ENCODE peak calls at places on chromosome 1, in seven cellular contexts. Y is stomach, U is body of pancreas, K is IMR-90, A is upper lobe of right lung, Q is breast epithelium, P is uterus. F is an unnamed sample.

GRCh38 chr1:74811421-74812179 is 78.6 kb downstream of the TYW3 start:
- DNase-seq in Y (no peak), U (no peak), K (no peak), A (no peak), Q (no peak), P (no peak), F (no peak)

GRCh38 chr1:91725961-91726704 is 159.8 kb downstream of the TGFBR3 start:
- DNase-seq in Y (no peak), U (no peak), K (peak), A (no peak), Q (peak), P (peak), F (no peak)

GRCh38 chr1:63073530-63074306 is 248.6 kb upstream of the FOXD3 start:
- DNase-seq in Y (no peak), U (peak), K (no peak), A (no peak), Q (no peak), P (no peak), F (peak)

GRCh38 chr1:53077599-53077965 is 15.6 kb downstream of the PODN start:
- DNase-seq in Y (no peak), U (no peak), K (no peak), A (peak), Q (no peak), P (no peak), F (no peak)

GRCh38 chr1:225343618-225344017 is 84.2 kb downstream of the LBR start:
- DNase-seq in Y (no peak), U (no peak), K (peak), A (no peak), Q (no peak), P (no peak), F (no peak)

GRCh38 chr1:156711011-156711817 is 5.8 kb upstream of the CRABP2 start:
- DNase-seq in Y (no peak), U (no peak), K (no peak), A (no peak), Q (no peak), P (peak), F (no peak)

GRCh38 chr1:65264197-65264929 is 45.0 kb upstream of the DNAJC6 start:
- DNase-seq in Y (no peak), U (no peak), K (peak), A (no peak), Q (no peak), P (no peak), F (no peak)

GRCh38 chr1:116152950-116153691 is 41.9 kb downstream of the MAB21L3 start:
- DNase-seq in Y (no peak), U (no peak), K (no peak), A (no peak), Q (no peak), P (no peak), F (no peak)

GRCh38 chr1:145740269-145740668 is 21.0 kb downstream of the CD160 start:
- DNase-seq in Y (no peak), U (no peak), K (peak), A (no peak), Q (no peak), P (no peak), F (no peak)

GRCh38 chr1:28112388-28113311 is 24.2 kb upstream of the EYA3 start:
- DNase-seq in Y (peak), U (no peak), K (peak), A (no peak), Q (no peak), P (no peak), F (no peak)

GRCh38 chr1:21294266-21295058 is 4.2 kb upstream of the ECE1 start:
- DNase-seq in Y (peak), U (peak), K (no peak), A (no peak), Q (no peak), P (no peak), F (no peak)

GRCh38 chr1:67144696-67145095 is 9.9 kb upstream of the C1orf141 start:
- DNase-seq in Y (no peak), U (no peak), K (no peak), A (no peak), Q (no peak), P (no peak), F (no peak)

GRCh38 chr1:64745181-64745985 is 508 bp downstream of the RAVER2 start:
- DNase-seq in Y (peak), U (peak), K (no peak), A (peak), Q (no peak), P (peak), F (no peak)

GRCh38 chr1:1621173-1621661 is 5.9 kb downstream of the MIB2 start:
- DNase-seq in Y (no peak), U (no peak), K (no peak), A (no peak), Q (no peak), P (no peak), F (no peak)

GRCh38 chr1:89179343-89179742 is 3.5 kb upstream of the GBP7 start:
- DNase-seq in Y (no peak), U (no peak), K (no peak), A (no peak), Q (no peak), P (no peak), F (no peak)

GRCh38 chr1:207845109-207845508 is 65.8 kb downstream of the CD34 start:
- DNase-seq in Y (no peak), U (peak), K (no peak), A (no peak), Q (no peak), P (no peak), F (no peak)

GRCh38 chr1:31152181-31152768 is 86.8 kb upstream of the PUM1 start:
- DNase-seq in Y (no peak), U (no peak), K (peak), A (no peak), Q (no peak), P (no peak), F (no peak)

GRCh38 chr1:3481836-3482589 is 27.5 kb downstream of the ARHGEF16 start:
- DNase-seq in Y (peak), U (peak), K (no peak), A (no peak), Q (peak), P (no peak), F (no peak)

GRCh38 chr1:213984387-213985180 is 3.2 kb upstream of the PROX1 start:
- DNase-seq in Y (no peak), U (no peak), K (no peak), A (no peak), Q (no peak), P (no peak), F (no peak)

GRCh38 chr1:84780000-84780716 is 89.9 kb upstream of the SSX2IP start:
- DNase-seq in Y (no peak), U (no peak), K (peak), A (no peak), Q (peak), P (no peak), F (no peak)

GRCh38 chr1:247679639-247680038 is at the start of gene OR13G1:
- DNase-seq in Y (no peak), U (no peak), K (no peak), A (no peak), Q (no peak), P (no peak), F (no peak)

GRCh38 chr1:203359010-203359571 is 8.2 kb upstream of the FMOD start:
- DNase-seq in Y (no peak), U (peak), K (peak), A (no peak), Q (peak), P (peak), F (no peak)

GRCh38 chr1:171984262-171984661 is 143.0 kb downstream of the DNM3 start:
- DNase-seq in Y (no peak), U (peak), K (no peak), A (no peak), Q (no peak), P (no peak), F (peak)

GRCh38 chr1:248857749-248858095 is 1.2 kb downstream of the ZNF692 start:
- DNase-seq in Y (no peak), U (no peak), K (no peak), A (no peak), Q (no peak), P (no peak), F (no peak)

GRCh38 chr1:99728494-99729235 is 37.8 kb downstream of the FRRS1 start:
- DNase-seq in Y (no peak), U (no peak), K (peak), A (no peak), Q (no peak), P (no peak), F (no peak)

GRCh38 chr1:226628624-226629155 is 80.1 kb downstream of the STUM start:
- DNase-seq in Y (peak), U (no peak), K (no peak), A (peak), Q (no peak), P (no peak), F (no peak)

GRCh38 chr1:12461764-12462163 is 156.2 kb downstream of the DHRS3 start:
- DNase-seq in Y (no peak), U (no peak), K (no peak), A (no peak), Q (no peak), P (no peak), F (no peak)

GRCh38 chr1:40107290-40107959 is 10.4 kb upstream of the PPT1 start:
- DNase-seq in Y (no peak), U (peak), K (no peak), A (no peak), Q (peak), P (no peak), F (no peak)

GRCh38 chr1:3948344-3948743 is 48.3 kb upstream of the C1orf174 start:
- DNase-seq in Y (no peak), U (no peak), K (no peak), A (no peak), Q (no peak), P (no peak), F (no peak)

GRCh38 chr1:209416009-209416408 is 167.5 kb upstream of the CAMK1G start:
- DNase-seq in Y (no peak), U (no peak), K (peak), A (no peak), Q (peak), P (no peak), F (no peak)

GRCh38 chr1:207811319-207811718 is 59.5 kb downstream of the CD46 start:
- DNase-seq in Y (no peak), U (no peak), K (no peak), A (no peak), Q (no peak), P (no peak), F (no peak)

GRCh38 chr1:43936470-43937151 is 3.0 kb downstream of the ARTN start:
- DNase-seq in Y (peak), U (peak), K (peak), A (peak), Q (no peak), P (no peak), F (no peak)

GRCh38 chr1:202807367-202807925 is 775 bp downstream of the KDM5B start:
- DNase-seq in Y (no peak), U (peak), K (peak), A (peak), Q (peak), P (peak), F (no peak)

GRCh38 chr1:36175137-36176095 is 19.5 kb downstream of the MAP7D1 start:
- DNase-seq in Y (peak), U (peak), K (peak), A (no peak), Q (no peak), P (no peak), F (peak)

GRCh38 chr1:163036661-163037060 is 32.5 kb upstream of the RGS4 start:
- DNase-seq in Y (no peak), U (no peak), K (peak), A (no peak), Q (no peak), P (no peak), F (no peak)

GRCh38 chr1:5950994-5951749 is 41.1 kb downstream of the NPHP4 start:
- DNase-seq in Y (no peak), U (no peak), K (no peak), A (peak), Q (no peak), P (no peak), F (no peak)

GRCh38 chr1:44029911-44030605 is 1.2 kb downstream of the SLC6A9 start:
- DNase-seq in Y (peak), U (peak), K (peak), A (peak), Q (peak), P (peak), F (peak)

GRCh38 chr1:53348491-53349368 is 20.9 kb upstream of the LRP8 start:
- DNase-seq in Y (peak), U (peak), K (no peak), A (peak), Q (no peak), P (no peak), F (no peak)

GRCh38 chr1:206704239-206704638 is 19.5 kb downstream of the MAPKAPK2 start:
- DNase-seq in Y (no peak), U (no peak), K (no peak), A (peak), Q (no peak), P (no peak), F (no peak)
- H3K27ac ChIP-seq in Y (peak), U (no peak), K (no peak), A (no peak), Q (peak), P (no peak), F (no peak)

DNA sequence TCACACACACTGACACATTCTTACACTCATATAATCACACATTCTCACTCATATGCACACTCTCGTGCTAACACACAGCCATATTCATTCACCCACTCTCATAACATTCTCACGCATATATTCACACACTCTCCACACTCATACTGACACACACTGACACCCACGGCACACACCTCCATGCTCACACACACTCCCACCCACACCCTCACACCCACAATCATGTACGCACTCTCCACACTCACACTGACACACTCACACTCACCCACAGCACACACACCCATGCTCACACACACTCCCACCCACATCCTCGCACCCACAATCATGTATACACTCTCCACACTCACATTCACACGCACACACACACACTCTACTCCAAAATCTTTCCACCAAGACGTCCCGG is 38.2 kb downstream of the SYF2 start:
- DNase-seq in Y (no peak), U (no peak), K (no peak), A (no peak), Q (no peak), P (no peak), F (no peak)
- H3K27ac ChIP-seq in Y (no peak), U (no peak), K (no peak), A (no peak), Q (peak), P (no peak), F (no peak)

GRCh38 chr1:201556841-201557571 is 18.1 kb downstream of the NAV1 start:
- DNase-seq in Y (no peak), U (no peak), K (peak), A (no peak), Q (no peak), P (no peak), F (no peak)

GRCh38 chr1:201554789-201555592 is 16.1 kb downstream of the NAV1 start:
- DNase-seq in Y (no peak), U (no peak), K (no peak), A (no peak), Q (no peak), P (no peak), F (no peak)

GRCh38 chr1:201555593-201555945 is 16.6 kb downstream of the NAV1 start:
- DNase-seq in Y (no peak), U (no peak), K (no peak), A (no peak), Q (no peak), P (no peak), F (no peak)

GRCh38 chr1:201559679-201560162 is 20.8 kb downstream of the NAV1 start:
- DNase-seq in Y (peak), U (peak), K (peak), A (peak), Q (peak), P (peak), F (peak)

DNA sequence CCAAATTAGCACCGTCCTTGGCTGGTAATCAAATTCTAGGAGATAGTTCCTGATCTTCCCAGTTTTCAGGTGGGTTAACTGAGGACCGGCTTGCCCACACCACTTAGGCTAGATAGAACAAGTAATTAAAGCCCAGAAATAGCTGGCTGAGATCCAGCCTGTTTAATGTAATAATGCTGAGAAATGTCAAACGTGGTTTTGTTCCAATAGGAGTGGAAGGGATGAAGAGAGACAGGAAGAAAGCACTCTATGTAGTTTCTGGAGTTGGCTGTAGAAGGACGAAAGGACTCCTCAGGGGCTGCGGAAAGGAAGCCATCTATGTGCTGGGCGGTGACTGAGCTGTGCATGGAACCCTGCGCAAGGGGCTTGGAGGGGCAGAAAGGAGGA is 18.6 kb downstream of the NAV1 start:
- DNase-seq in Y (no peak), U (no peak), K (no peak), A (no peak), Q (no peak), P (no peak), F (no peak)
- H3K27ac ChIP-seq in Y (no peak), U (no peak), K (no peak), A (no peak), Q (peak), P (no peak), F (no peak)

GRCh38 chr1:32899586-32900296 is 1.4 kb downstream of the TMEM54 start:
- DNase-seq in Y (no peak), U (peak), K (no peak), A (peak), Q (no peak), P (no peak), F (no peak)
- H3K27ac ChIP-seq in Y (peak), U (no peak), K (no peak), A (no peak), Q (no peak), P (peak), F (no peak)

DNA sequence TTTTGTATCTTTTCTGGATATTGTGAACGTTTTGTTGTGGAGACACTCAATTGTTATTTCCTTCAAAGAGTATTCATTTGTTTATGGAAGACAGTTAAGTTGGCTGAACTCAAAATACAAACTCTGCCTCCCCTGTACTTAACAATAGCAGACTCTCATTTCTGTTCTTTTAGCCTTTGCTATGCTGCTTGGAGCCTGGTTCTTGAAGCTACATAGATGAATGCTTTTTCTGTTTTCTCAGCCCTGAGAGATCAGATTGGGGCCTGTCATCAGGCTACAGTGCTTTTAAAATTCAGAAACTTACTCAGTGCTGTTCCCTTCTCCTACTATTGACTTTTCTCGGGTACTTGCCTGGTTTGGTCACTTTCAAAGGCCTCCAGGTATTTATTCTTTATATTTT is 215.7 kb upstream of the LYPLAL1 start:
- DNase-seq in Y (no peak), U (no peak), K (no peak), A (no peak), Q (no peak), P (no peak), F (no peak)
- H3K27ac ChIP-seq in Y (no peak), U (no peak), K (no peak), A (no peak), Q (no peak), P (no peak), F (no peak)

GRCh38 chr1:204874274-204874673 is 3.6 kb downstream of the NFASC start:
- DNase-seq in Y (no peak), U (no peak), K (no peak), A (no peak), Q (no peak), P (no peak), F (no peak)
- H3K27ac ChIP-seq in Y (peak), U (no peak), K (no peak), A (no peak), Q (no peak), P (no peak), F (peak)

DNA sequence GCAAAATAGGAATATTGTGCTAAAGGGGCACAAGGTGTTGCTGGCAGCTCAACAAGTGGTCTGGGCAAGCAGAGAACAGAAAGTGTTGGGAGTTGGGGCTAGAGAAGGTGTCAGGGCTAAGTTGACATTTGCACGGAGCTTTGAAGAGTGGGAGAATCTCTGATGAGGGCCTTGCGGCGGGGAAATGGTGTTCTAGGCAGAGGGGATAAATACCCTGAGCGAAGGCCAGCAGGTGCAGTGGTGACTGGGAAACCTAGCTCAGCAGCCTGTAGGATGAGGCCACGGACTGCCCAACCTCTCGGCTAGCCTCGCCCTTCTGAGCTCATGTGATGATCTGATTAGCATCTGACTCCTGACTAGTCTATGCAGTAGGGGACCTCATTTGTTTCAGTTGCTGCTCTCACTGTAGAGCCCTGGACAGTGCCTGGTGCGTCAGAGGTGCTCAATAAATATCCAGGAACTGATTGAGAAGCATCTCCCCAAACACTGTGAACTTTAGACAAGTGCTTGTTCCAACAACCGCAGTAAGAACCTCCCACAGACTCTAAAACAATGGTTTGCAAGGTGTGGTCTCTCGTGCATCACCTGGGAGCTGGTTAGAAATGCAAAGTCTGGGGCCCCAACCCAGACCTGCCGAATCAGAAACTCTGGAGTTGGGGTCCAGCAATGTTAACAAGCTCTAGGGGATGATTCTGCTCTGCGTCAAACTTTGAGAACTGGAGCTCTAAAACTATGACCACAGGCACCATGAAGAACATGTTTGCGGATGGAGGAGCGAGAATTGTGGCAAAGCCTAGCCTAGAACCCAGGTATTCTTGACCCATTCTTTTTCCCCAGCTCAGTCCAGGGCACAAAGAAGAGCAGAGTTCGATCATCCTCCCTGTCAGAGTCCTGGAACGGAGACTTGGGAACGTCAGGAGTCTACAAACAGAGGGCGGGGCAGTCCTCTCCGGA is 883 bp upstream of the FOXO6 start:
- DNase-seq in Y (no peak), U (no peak), K (no peak), A (peak), Q (no peak), P (peak), F (no peak)
- H3K27ac ChIP-seq in Y (peak), U (peak), K (no peak), A (no peak), Q (no peak), P (peak), F (no peak)